ENCODE peak calls at places on chromosome 3, in nine cellular contexts. One of them, this sample, is unnamed.

GRCh38 chr3:195020921-195021320 is 250.0 kb downstream of the XXYLT1 start:
- DNase-seq in spleen: no peak
- DNase-seq in heart left ventricle: no peak
- DNase-seq in sigmoid colon: peak; percentile 4
- DNase-seq in IMR-90: no peak
- DNase-seq in GM23248: no peak
- DNase-seq in lower lobe of right lung: no peak
- DNase-seq in mucosa of descending colon: no peak
- DNase-seq in uterus: peak; percentile 34
- DNase-seq in this sample: peak; percentile 8

GRCh38 chr3:52039846-52040245 is 16.5 kb downstream of the DUSP7 start:
- DNase-seq in spleen: no peak
- DNase-seq in heart left ventricle: peak; percentile 92
- DNase-seq in mucosa of descending colon: no peak
- DNase-seq in GM23248: no peak
- DNase-seq in sigmoid colon: peak; percentile 81
- DNase-seq in IMR-90: no peak
- DNase-seq in lower lobe of right lung: peak; percentile 91
- DNase-seq in uterus: peak; percentile 63
- DNase-seq in this sample: no peak

GRCh38 chr3:45199837-45200648 is 26.0 kb downstream of the TMEM158 start:
- DNase-seq in sigmoid colon: no peak
- DNase-seq in spleen: no peak
- DNase-seq in lower lobe of right lung: no peak
- DNase-seq in uterus: no peak
- DNase-seq in IMR-90: peak; percentile 92
- DNase-seq in mucosa of descending colon: peak; percentile 52
- DNase-seq in GM23248: peak; percentile 88
- DNase-seq in heart left ventricle: no peak
- DNase-seq in this sample: peak; percentile 88

GRCh38 chr3:29708884-29709283 is 428.0 kb downstream of the RBMS3 start:
- DNase-seq in heart left ventricle: no peak
- DNase-seq in sigmoid colon: no peak
- DNase-seq in uterus: no peak
- DNase-seq in lower lobe of right lung: no peak
- DNase-seq in IMR-90: no peak
- DNase-seq in spleen: no peak
- DNase-seq in GM23248: no peak
- DNase-seq in mucosa of descending colon: no peak
- DNase-seq in this sample: no peak

GRCh38 chr3:129389572-129389937 is 38.9 kb downstream of the EFCAB12 start:
- DNase-seq in GM23248: no peak
- DNase-seq in sigmoid colon: no peak
- DNase-seq in IMR-90: peak; percentile 19
- DNase-seq in heart left ventricle: peak; percentile 13
- DNase-seq in spleen: no peak
- DNase-seq in mucosa of descending colon: no peak
- DNase-seq in uterus: no peak
- DNase-seq in lower lobe of right lung: no peak
- DNase-seq in this sample: no peak

GRCh38 chr3:157865449-157865862 is 240.8 kb downstream of the SHOX2 start:
- DNase-seq in uterus: no peak
- DNase-seq in GM23248: no peak
- DNase-seq in sigmoid colon: no peak
- DNase-seq in mucosa of descending colon: peak; percentile 64
- DNase-seq in spleen: peak; percentile 81
- DNase-seq in IMR-90: no peak
- DNase-seq in heart left ventricle: no peak
- DNase-seq in lower lobe of right lung: peak; percentile 48
- DNase-seq in this sample: no peak

GRCh38 chr3:197151562-197151961 is 121.9 kb upstream of the MELTF start:
- DNase-seq in spleen: no peak
- DNase-seq in lower lobe of right lung: no peak
- DNase-seq in heart left ventricle: peak; percentile 39
- DNase-seq in uterus: peak; percentile 26
- DNase-seq in sigmoid colon: no peak
- DNase-seq in mucosa of descending colon: peak; percentile 8
- DNase-seq in GM23248: peak; percentile 76
- DNase-seq in IMR-90: peak; percentile 78
- DNase-seq in this sample: no peak

GRCh38 chr3:27596334-27596841 is 112.2 kb upstream of the SLC4A7 start:
- DNase-seq in heart left ventricle: no peak
- DNase-seq in IMR-90: peak; percentile 54
- DNase-seq in spleen: no peak
- DNase-seq in uterus: no peak
- DNase-seq in GM23248: peak; percentile 52
- DNase-seq in lower lobe of right lung: no peak
- DNase-seq in mucosa of descending colon: peak; percentile 10
- DNase-seq in sigmoid colon: no peak
- DNase-seq in this sample: no peak

GRCh38 chr3:29822051-29822450 is 541.2 kb downstream of the RBMS3 start:
- DNase-seq in heart left ventricle: no peak
- DNase-seq in lower lobe of right lung: no peak
- DNase-seq in GM23248: peak; percentile 72
- DNase-seq in uterus: no peak
- DNase-seq in spleen: no peak
- DNase-seq in IMR-90: peak; percentile 86
- DNase-seq in mucosa of descending colon: no peak
- DNase-seq in sigmoid colon: no peak
- DNase-seq in this sample: no peak

GRCh38 chr3:127613406-127613805 is 15.2 kb downstream of the MCM2 start:
- DNase-seq in IMR-90: no peak
- DNase-seq in GM23248: peak; percentile 58
- DNase-seq in spleen: no peak
- DNase-seq in lower lobe of right lung: peak; percentile 56
- DNase-seq in sigmoid colon: no peak
- DNase-seq in heart left ventricle: no peak
- DNase-seq in uterus: no peak
- DNase-seq in mucosa of descending colon: no peak
- DNase-seq in this sample: no peak

GRCh38 chr3:127614928-127615592 is 13.9 kb upstream of the PODXL2 start:
- DNase-seq in mucosa of descending colon: no peak
- DNase-seq in heart left ventricle: no peak
- DNase-seq in GM23248: peak; percentile 65
- DNase-seq in spleen: no peak
- DNase-seq in sigmoid colon: no peak
- DNase-seq in lower lobe of right lung: no peak
- DNase-seq in uterus: no peak
- DNase-seq in IMR-90: no peak
- DNase-seq in this sample: no peak

GRCh38 chr3:127611251-127611650 is 13.0 kb downstream of the MCM2 start:
- DNase-seq in IMR-90: no peak
- DNase-seq in uterus: no peak
- DNase-seq in sigmoid colon: no peak
- DNase-seq in lower lobe of right lung: no peak
- DNase-seq in spleen: peak; percentile 58
- DNase-seq in GM23248: no peak
- DNase-seq in mucosa of descending colon: no peak
- DNase-seq in heart left ventricle: no peak
- DNase-seq in this sample: peak; percentile 15

GRCh38 chr3:127615631-127616305 is 13.2 kb upstream of the PODXL2 start:
- DNase-seq in IMR-90: no peak
- DNase-seq in spleen: no peak
- DNase-seq in lower lobe of right lung: no peak
- DNase-seq in uterus: no peak
- DNase-seq in GM23248: peak; percentile 53
- DNase-seq in mucosa of descending colon: no peak
- DNase-seq in heart left ventricle: no peak
- DNase-seq in sigmoid colon: no peak
- DNase-seq in this sample: no peak

DNA sequence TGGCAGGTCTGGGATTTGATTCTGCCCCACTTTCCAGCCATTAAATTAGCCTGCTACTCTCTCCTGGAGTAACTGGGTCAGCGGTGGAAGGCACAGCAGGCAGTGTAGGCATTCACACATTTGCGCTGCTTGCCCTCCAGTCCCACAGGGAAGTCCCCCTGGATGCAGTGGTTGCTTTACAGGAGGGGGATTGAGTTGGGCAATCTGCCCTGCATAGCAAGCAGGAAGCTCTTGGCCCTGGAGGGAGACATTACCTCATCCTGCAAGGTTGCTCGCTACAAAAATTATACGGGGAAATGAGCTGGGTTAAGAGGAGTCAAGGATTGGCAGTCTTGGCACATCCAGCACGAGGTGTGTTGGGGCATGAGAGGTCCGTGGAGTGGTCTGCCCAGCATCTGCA is 14.8 kb downstream of the MCM2 start:
- DNase-seq in lower lobe of right lung: no peak
- DNase-seq in IMR-90: no peak
- DNase-seq in spleen: no peak
- DNase-seq in uterus: no peak
- DNase-seq in GM23248: peak; percentile 16
- DNase-seq in heart left ventricle: no peak
- DNase-seq in sigmoid colon: no peak
- DNase-seq in mucosa of descending colon: no peak
- DNase-seq in this sample: peak; percentile 9
- H3K36me3 ChIP-seq in lower lobe of right lung: peaks cover 18% of the 10 kb centered on the region
- H3K36me3 ChIP-seq in IMR-90: peaks cover 17% of the 10 kb centered on the region
- H3K36me3 ChIP-seq in spleen: peaks cover 16% of the 10 kb centered on the region
- H3K36me3 ChIP-seq in uterus: no peaks in the 10 kb centered on the region
- H3K36me3 ChIP-seq in GM23248: no peaks in the 10 kb centered on the region
- H3K36me3 ChIP-seq in heart left ventricle: peaks cover 11% of the 10 kb centered on the region
- H3K36me3 ChIP-seq in sigmoid colon: peaks cover 27% of the 10 kb centered on the region
- H3K36me3 ChIP-seq in mucosa of descending colon: no peaks in the 10 kb centered on the region
- H3K36me3 ChIP-seq in this sample: peaks cover 95% of the 10 kb centered on the region

DNA sequence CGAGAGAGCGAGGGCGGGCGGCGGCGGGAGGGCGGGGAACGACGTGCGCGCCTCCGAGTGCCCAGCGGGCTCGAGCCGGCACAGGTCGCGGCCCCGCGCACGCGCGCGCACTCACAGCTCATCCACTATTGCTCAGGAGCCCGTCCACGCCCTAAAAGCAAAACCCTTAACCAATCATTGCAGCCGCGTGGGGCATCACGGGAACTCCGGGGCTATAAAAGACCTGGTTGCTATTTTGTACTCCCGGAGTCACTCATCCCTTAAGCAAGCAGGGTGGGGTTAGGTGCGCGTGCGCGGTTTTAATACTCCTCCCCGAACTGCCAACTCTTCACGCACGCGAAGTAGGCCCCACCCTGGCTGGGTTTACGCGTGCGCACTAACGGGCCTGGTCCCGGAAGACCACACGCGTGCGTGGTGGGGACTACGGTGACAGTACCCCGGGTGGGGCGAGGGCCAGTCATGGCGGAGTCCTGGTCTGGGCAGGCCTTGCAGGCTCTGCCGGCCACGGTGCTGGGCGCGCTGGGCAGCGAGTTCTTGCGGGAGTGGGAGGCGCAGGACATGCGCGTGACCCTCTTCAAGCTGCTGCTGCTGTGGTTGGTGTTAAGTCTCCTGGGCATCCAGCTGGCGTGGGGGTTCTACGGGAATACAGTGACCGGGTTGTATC is at the start of the genes RHOA and TCTA:
- DNase-seq in heart left ventricle: peak; percentile 100
- DNase-seq in lower lobe of right lung: peak; percentile 99
- DNase-seq in uterus: peak; percentile 100
- DNase-seq in spleen: peak; percentile 100
- DNase-seq in mucosa of descending colon: peak; percentile 99
- DNase-seq in GM23248: peak; percentile 100
- DNase-seq in IMR-90: peak; percentile 100
- DNase-seq in sigmoid colon: peak; percentile 100
- DNase-seq in this sample: peak; percentile 98
- H3K4me1 ChIP-seq in heart left ventricle: peaks cover 79% of the 10 kb centered on the region
- H3K4me1 ChIP-seq in lower lobe of right lung: peaks cover 71% of the 10 kb centered on the region
- H3K4me1 ChIP-seq in uterus: no peaks in the 10 kb centered on the region
- H3K4me1 ChIP-seq in spleen: peaks cover 83% of the 10 kb centered on the region
- H3K4me1 ChIP-seq in mucosa of descending colon: peaks cover 42% of the 10 kb centered on the region
- H3K4me1 ChIP-seq in GM23248: peaks cover 35% of the 10 kb centered on the region
- H3K4me1 ChIP-seq in IMR-90: peaks cover 9% of the 10 kb centered on the region
- H3K4me1 ChIP-seq in sigmoid colon: no peaks in the 10 kb centered on the region
- H3K4me1 ChIP-seq in this sample: peaks cover 19% of the 10 kb centered on the region

GRCh38 chr3:149653564-149653963 is 4.3 kb downstream of the WWTR1 start:
- DNase-seq in lower lobe of right lung: no peak
- DNase-seq in uterus: no peak
- DNase-seq in GM23248: no peak
- DNase-seq in spleen: no peak
- DNase-seq in mucosa of descending colon: no peak
- DNase-seq in heart left ventricle: no peak
- DNase-seq in IMR-90: no peak
- DNase-seq in sigmoid colon: no peak
- DNase-seq in this sample: no peak

GRCh38 chr3:149653136-149653535 is 4.7 kb downstream of the WWTR1 start:
- DNase-seq in lower lobe of right lung: no peak
- DNase-seq in mucosa of descending colon: no peak
- DNase-seq in spleen: no peak
- DNase-seq in sigmoid colon: no peak
- DNase-seq in IMR-90: no peak
- DNase-seq in heart left ventricle: no peak
- DNase-seq in uterus: no peak
- DNase-seq in GM23248: peak; percentile 52
- DNase-seq in this sample: no peak

GRCh38 chr3:149655826-149656599 is 1.8 kb downstream of the WWTR1 start:
- DNase-seq in mucosa of descending colon: no peak
- DNase-seq in sigmoid colon: no peak
- DNase-seq in spleen: no peak
- DNase-seq in lower lobe of right lung: no peak
- DNase-seq in IMR-90: no peak
- DNase-seq in heart left ventricle: no peak
- DNase-seq in uterus: no peak
- DNase-seq in GM23248: peak; percentile 62
- DNase-seq in this sample: no peak

GRCh38 chr3:149657458-149657795 is 398 bp downstream of the WWTR1 start:
- DNase-seq in uterus: peak; percentile 81
- DNase-seq in sigmoid colon: no peak
- DNase-seq in GM23248: peak; percentile 86
- DNase-seq in mucosa of descending colon: peak; percentile 40
- DNase-seq in heart left ventricle: peak; percentile 56
- DNase-seq in IMR-90: peak; percentile 59
- DNase-seq in lower lobe of right lung: peak; percentile 57
- DNase-seq in spleen: peak; percentile 81
- DNase-seq in this sample: peak; percentile 54

DNA sequence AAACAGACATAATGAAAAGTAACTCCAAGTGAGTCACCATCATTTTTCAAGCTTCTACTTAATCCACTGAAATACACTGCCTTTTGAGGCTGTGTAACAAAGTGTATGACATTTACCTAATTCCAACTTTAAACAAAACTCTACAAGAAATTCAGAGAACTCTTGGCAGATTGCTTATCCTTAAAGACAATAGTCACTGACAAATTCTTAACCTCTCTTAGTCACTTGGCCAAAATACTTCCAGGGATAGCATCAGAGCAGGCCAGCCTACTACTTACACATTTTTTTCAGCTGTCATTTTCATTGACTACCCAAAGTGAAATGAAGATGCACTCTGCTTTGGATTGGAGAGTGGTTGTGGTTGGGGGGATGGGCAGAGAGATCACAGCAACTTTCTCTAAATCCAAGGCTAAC is 3.6 kb downstream of the WWTR1 start:
- DNase-seq in uterus: no peak
- DNase-seq in mucosa of descending colon: no peak
- DNase-seq in sigmoid colon: no peak
- DNase-seq in heart left ventricle: no peak
- DNase-seq in spleen: no peak
- DNase-seq in GM23248: peak; percentile 84
- DNase-seq in IMR-90: peak; percentile 75
- DNase-seq in lower lobe of right lung: no peak
- DNase-seq in this sample: no peak
- H3K36me3 ChIP-seq in uterus: no peaks in the 10 kb centered on the region
- H3K36me3 ChIP-seq in mucosa of descending colon: no peaks in the 10 kb centered on the region
- H3K36me3 ChIP-seq in sigmoid colon: peaks cover 24% of the 10 kb centered on the region
- H3K36me3 ChIP-seq in heart left ventricle: peaks cover 5% of the 10 kb centered on the region
- H3K36me3 ChIP-seq in spleen: no peaks in the 10 kb centered on the region
- H3K36me3 ChIP-seq in GM23248: peaks cover 21% of the 10 kb centered on the region
- H3K36me3 ChIP-seq in IMR-90: peaks cover 23% of the 10 kb centered on the region
- H3K36me3 ChIP-seq in lower lobe of right lung: peaks cover 8% of the 10 kb centered on the region
- H3K36me3 ChIP-seq in this sample: peaks cover 53% of the 10 kb centered on the region

GRCh38 chr3:123622766-123623165 is 37.9 kb upstream of the HACD2 start:
- DNase-seq in mucosa of descending colon: no peak
- DNase-seq in uterus: no peak
- DNase-seq in IMR-90: no peak
- DNase-seq in sigmoid colon: no peak
- DNase-seq in heart left ventricle: no peak
- DNase-seq in spleen: no peak
- DNase-seq in lower lobe of right lung: no peak
- DNase-seq in GM23248: no peak
- DNase-seq in this sample: no peak
- H3K4me1 ChIP-seq in mucosa of descending colon: no peaks in the 10 kb centered on the region
- H3K4me1 ChIP-seq in uterus: peaks cover 4% of the 10 kb centered on the region
- H3K4me1 ChIP-seq in IMR-90: peaks cover 39% of the 10 kb centered on the region
- H3K4me1 ChIP-seq in sigmoid colon: no peaks in the 10 kb centered on the region
- H3K4me1 ChIP-seq in heart left ventricle: peaks cover 18% of the 10 kb centered on the region
- H3K4me1 ChIP-seq in spleen: peaks cover 44% of the 10 kb centered on the region
- H3K4me1 ChIP-seq in lower lobe of right lung: peaks cover 21% of the 10 kb centered on the region
- H3K4me1 ChIP-seq in GM23248: peaks cover 18% of the 10 kb centered on the region
- H3K4me1 ChIP-seq in this sample: peaks cover 35% of the 10 kb centered on the region

This sample was measured in RWPE2.